ENCODE peak calls at places on chromosome 21, in seven cellular contexts. A is lung, C is pancreas, W is GM23338, E is NT2/D1, N is thoracic aorta, R is astrocyte. S is an unnamed sample. For H3K4me1, the result is how much of the 10 kb centered on the place peaks cover.

GRCh38 chr21:45640001-45640887 is 3.3 kb upstream of the PCBP3 start:
- DNase-seq in A (no peak), C (peak), W (peak), E (no peak), N (no peak), R (no peak), S (no peak)

GRCh38 chr21:46052703-46053651 is 44.9 kb upstream of the COL6A2 start:
- DNase-seq in A (no peak), C (no peak), W (no peak), E (no peak), N (no peak), R (peak), S (peak)

GRCh38 chr21:40016234-40016633 is 149.0 kb downstream of the PCP4 start:
- DNase-seq in A (no peak), C (no peak), W (no peak), E (no peak), N (no peak), R (no peak), S (no peak)

GRCh38 chr21:25994758-25995163 is 175.8 kb downstream of the APP start:
- DNase-seq in A (no peak), C (no peak), W (no peak), E (no peak), N (no peak), R (no peak), S (no peak)

GRCh38 chr21:29125199-29125598 is 5.2 kb upstream of the MAP3K7CL start:
- DNase-seq in A (no peak), C (no peak), W (no peak), E (no peak), N (no peak), R (no peak), S (no peak)

GRCh38 chr21:16965424-16965823 is 547.4 kb upstream of the CXADR start:
- DNase-seq in A (no peak), C (no peak), W (no peak), E (no peak), N (no peak), R (no peak), S (no peak)

GRCh38 chr21:37412603-37413360 is 46.2 kb downstream of the DYRK1A start:
- DNase-seq in A (no peak), C (no peak), W (no peak), E (no peak), N (no peak), R (peak), S (no peak)

GRCh38 chr21:17269760-17270159 is 243.1 kb upstream of the CXADR start:
- DNase-seq in A (no peak), C (no peak), W (no peak), E (no peak), N (no peak), R (no peak), S (no peak)

GRCh38 chr21:29117372-29117955 is 13.0 kb upstream of the MAP3K7CL start:
- DNase-seq in A (no peak), C (no peak), W (no peak), E (no peak), N (no peak), R (no peak), S (no peak)

GRCh38 chr21:43904316-43904925 is 39.4 kb downstream of the AGPAT3 start:
- DNase-seq in A (no peak), C (no peak), W (no peak), E (no peak), N (no peak), R (no peak), S (no peak)

GRCh38 chr21:20086508-20086907 is 911.7 kb upstream of the NCAM2 start:
- DNase-seq in A (no peak), C (no peak), W (no peak), E (no peak), N (no peak), R (no peak), S (no peak)

GRCh38 chr21:16911166-16911607 is 601.7 kb upstream of the CXADR start:
- DNase-seq in A (no peak), C (no peak), W (no peak), E (no peak), N (no peak), R (no peak), S (no peak)

GRCh38 chr21:44845418-44846200 is 27.7 kb upstream of the SUMO3 start:
- DNase-seq in A (peak), C (no peak), W (peak), E (peak), N (no peak), R (peak), S (peak)

GRCh38 chr21:44458971-44459711 is 3.8 kb downstream of the LRRC3 start:
- DNase-seq in A (no peak), C (peak), W (no peak), E (no peak), N (no peak), R (no peak), S (no peak)

GRCh38 chr21:46471514-46471913 is 12.8 kb downstream of the DIP2A start:
- DNase-seq in A (no peak), C (no peak), W (no peak), E (no peak), N (no peak), R (no peak), S (no peak)

GRCh38 chr21:45427331-45428271 is 22.6 kb downstream of the COL18A1 start:
- DNase-seq in A (no peak), C (peak), W (peak), E (no peak), N (peak), R (peak), S (no peak)

GRCh38 chr21:32233055-32233546 is 45.7 kb downstream of the MIS18A start:
- DNase-seq in A (no peak), C (no peak), W (no peak), E (peak), N (no peak), R (peak), S (no peak)

GRCh38 chr21:45862544-45863207 is 118.9 kb upstream of the COL6A1 start:
- DNase-seq in A (no peak), C (no peak), W (no peak), E (no peak), N (no peak), R (no peak), S (no peak)

GRCh38 chr21:25638634-25639166 is 358 bp upstream of the JAM2 start:
- DNase-seq in A (no peak), C (no peak), W (no peak), E (no peak), N (no peak), R (no peak), S (no peak)

GRCh38 chr21:16624468-16625102 is 888.3 kb upstream of the CXADR start:
- DNase-seq in A (no peak), C (no peak), W (no peak), E (no peak), N (no peak), R (no peak), S (no peak)

GRCh38 chr21:44531606-44532128 is 8.3 kb downstream of the KRTAP10-1 start:
- DNase-seq in A (no peak), C (peak), W (no peak), E (no peak), N (no peak), R (no peak), S (no peak)

GRCh38 chr21:37783016-37783415 is 133.2 kb downstream of the KCNJ6 start:
- DNase-seq in A (no peak), C (no peak), W (no peak), E (no peak), N (no peak), R (peak), S (no peak)

GRCh38 chr21:25855591-25855990 is 120.8 kb downstream of the GABPA start:
- DNase-seq in A (no peak), C (no peak), W (no peak), E (no peak), N (no peak), R (no peak), S (no peak)

GRCh38 chr21:46029201-46029924 is 47.8 kb downstream of the COL6A1 start:
- DNase-seq in A (no peak), C (no peak), W (no peak), E (no peak), N (no peak), R (peak), S (no peak)

GRCh38 chr21:29350246-29350779 is 51.6 kb downstream of the BACH1 start:
- DNase-seq in A (peak), C (no peak), W (no peak), E (no peak), N (no peak), R (peak), S (no peak)

GRCh38 chr21:32463367-32463766 is 50.9 kb downstream of the EVA1C start:
- DNase-seq in A (no peak), C (no peak), W (no peak), E (no peak), N (no peak), R (peak), S (no peak)

GRCh38 chr21:16865612-16866011 is 647.2 kb upstream of the CXADR start:
- DNase-seq in A (no peak), C (no peak), W (no peak), E (no peak), N (no peak), R (no peak), S (no peak)

GRCh38 chr21:46540087-46540710 is 64.7 kb downstream of the S100B start:
- DNase-seq in A (no peak), C (no peak), W (no peak), E (no peak), N (no peak), R (no peak), S (peak)

GRCh38 chr21:14259669-14260458 is 43.9 kb downstream of the RBM11 start:
- DNase-seq in A (no peak), C (no peak), W (peak), E (peak), N (no peak), R (peak), S (no peak)

GRCh38 chr21:41079159-41079558 is 88.8 kb upstream of the BACE2 start:
- DNase-seq in A (no peak), C (no peak), W (no peak), E (no peak), N (no peak), R (no peak), S (no peak)

GRCh38 chr21:41074607-41075184 is 93.3 kb upstream of the BACE2 start:
- DNase-seq in A (no peak), C (no peak), W (no peak), E (no peak), N (no peak), R (no peak), S (peak)

GRCh38 chr21:41075668-41076463 is 92.1 kb upstream of the BACE2 start:
- DNase-seq in A (no peak), C (no peak), W (no peak), E (no peak), N (no peak), R (no peak), S (no peak)

GRCh38 chr21:41080485-41080884 is 87.5 kb upstream of the BACE2 start:
- DNase-seq in A (no peak), C (no peak), W (no peak), E (no peak), N (no peak), R (no peak), S (peak)
- H3K4me1 ChIP-seq in A (under half), C (under half), W (under half), E (under half), N (under half), R (under half), S (under half)

GRCh38 chr21:41710823-41711160 is 56.1 kb downstream of the RIPK4 start:
- DNase-seq in A (no peak), C (no peak), W (no peak), E (no peak), N (no peak), R (no peak), S (no peak)

GRCh38 chr21:41707231-41707988 is 59.4 kb downstream of the RIPK4 start:
- DNase-seq in A (no peak), C (no peak), W (no peak), E (no peak), N (no peak), R (peak), S (no peak)

GRCh38 chr21:41711416-41712023 is 55.3 kb downstream of the RIPK4 start:
- DNase-seq in A (no peak), C (no peak), W (no peak), E (no peak), N (no peak), R (no peak), S (no peak)

GRCh38 chr21:41709965-41710822 is 56.7 kb downstream of the RIPK4 start:
- DNase-seq in A (no peak), C (no peak), W (no peak), E (no peak), N (no peak), R (no peak), S (no peak)

GRCh38 chr21:41709166-41709565 is 57.7 kb downstream of the RIPK4 start:
- DNase-seq in A (no peak), C (no peak), W (no peak), E (no peak), N (no peak), R (no peak), S (no peak)
- H3K4me1 ChIP-seq in A (under half), C (under half), W (under half), E (under half), N (under half), R (under half), S (under half)

GRCh38 chr21:27569831-27570230 is 602.9 kb upstream of the ADAMTS5 start:
- DNase-seq in A (no peak), C (no peak), W (no peak), E (no peak), N (no peak), R (no peak), S (no peak)
- H3K4me1 ChIP-seq in A (under half), C (under half), W (under half), E (under half), N (under half), R (under half), S (under half)

GRCh38 chr21:42668620-42669019 is 15.2 kb downstream of the PDE9A start:
- DNase-seq in A (no peak), C (peak), W (no peak), E (no peak), N (no peak), R (no peak), S (no peak)
- H3K4me1 ChIP-seq in A (under half), C (under half), W (under half), E (half or more), N (under half), R (under half), S (half or more)

GRCh38 chr21:41601573-41602371 is 93.8 kb upstream of the TMPRSS2 start:
- DNase-seq in A (no peak), C (peak), W (no peak), E (no peak), N (no peak), R (peak), S (no peak)
- H3K4me1 ChIP-seq in A (under half), C (under half), W (under half), E (under half), N (under half), R (under half), S (under half)

GRCh38 chr21:34154878-34155277 is 81.5 kb downstream of the MRPS6 start:
- DNase-seq in A (no peak), C (no peak), W (no peak), E (no peak), N (no peak), R (no peak), S (no peak)
- H3K4me1 ChIP-seq in A (under half), C (under half), W (under half), E (under half), N (under half), R (under half), S (under half)

GRCh38 chr21:36321325-36322082 is 1.5 kb downstream of the MORC3 start:
- DNase-seq in A (no peak), C (no peak), W (peak), E (peak), N (no peak), R (peak), S (no peak)

GRCh38 chr21:36322083-36322424 is 2.1 kb downstream of the MORC3 start:
- DNase-seq in A (no peak), C (no peak), W (no peak), E (no peak), N (no peak), R (no peak), S (no peak)

GRCh38 chr21:36323032-36323431 is 3.0 kb downstream of the MORC3 start:
- DNase-seq in A (no peak), C (no peak), W (no peak), E (no peak), N (no peak), R (no peak), S (no peak)

GRCh38 chr21:36320421-36321324 is 676 bp downstream of the MORC3 start:
- DNase-seq in A (peak), C (peak), W (peak), E (peak), N (peak), R (peak), S (peak)

GRCh38 chr21:36325373-36326010 is 5.5 kb downstream of the MORC3 start:
- DNase-seq in A (no peak), C (no peak), W (no peak), E (no peak), N (no peak), R (peak), S (no peak)
- H3K4me1 ChIP-seq in A (under half), C (under half), W (under half), E (under half), N (under half), R (under half), S (half or more)

DNA sequence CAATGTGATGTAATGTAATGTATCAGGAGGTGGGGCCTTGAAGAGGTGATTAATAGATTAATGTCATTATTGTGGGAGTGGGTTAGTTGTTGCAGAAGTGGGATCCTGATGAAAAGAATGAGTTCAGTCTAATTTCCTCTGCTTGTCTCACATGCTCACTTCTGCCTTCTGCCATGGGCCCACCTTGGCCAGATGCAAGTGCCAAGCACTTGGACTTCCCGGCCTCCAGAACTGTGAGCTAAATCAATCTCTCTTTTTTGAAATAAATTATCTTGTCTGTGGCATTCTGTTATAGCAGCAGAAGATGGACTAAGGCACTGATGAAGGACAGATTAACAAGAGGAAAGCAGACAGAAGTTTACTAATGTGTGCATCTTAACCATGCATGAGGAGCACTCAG is 123.9 kb downstream of the ETS2 start:
- DNase-seq in A (no peak), C (no peak), W (no peak), E (no peak), N (no peak), R (no peak), S (no peak)
- H3K4me1 ChIP-seq in A (under half), C (under half), W (under half), E (under half), N (under half), R (under half), S (under half)

S was measured in esophagus muscularis mucosa.